ENCODE peak calls at places on chromosomes 12 and 14, in nine cellular contexts. E is activated CD8-positive, alpha-beta memory T cell treated with anti-CD3 and anti-CD28 coated beads for 48 hours; T is D721Med; R is activated T-helper 1 cell treated with anti-CD3 and anti-CD28 coated beads, Interleukin-12 subunit alpha, Interleukin-12 subunit beta, Interleukin-2, Interleukin-4 antibody, amounts not matched to agents 30 ng/mL and 10 ng/mL and 1 ng/mL, durations not matched to agents 14 hours and 24 hours and 36 hours; I is EL; M is progenitor cell of endocrine pancreas; P is D341Med; B is SK-N-DZ; F is activated T-cell treated with anti-CD3 and anti-CD28 coated beads for 24 hours. D is an unnamed sample.

GRCh38 chr14:105325303-105325702 is 10.8 kb downstream of the PACS2 start:
- DNase-seq in E (no peak), B (no peak), P (no peak), M (no peak), T (no peak), F (no peak), I (no peak), R (no peak), D (no peak)

GRCh38 chr12:121452356-121453021 is 52.6 kb downstream of the RNF34 start:
- DNase-seq in E (no peak), F (no peak), I (no peak), T (no peak), B (no peak), P (peak), M (no peak), R (no peak), D (no peak)

GRCh38 chr12:3173912-3174311 is 96.7 kb downstream of the TSPAN9 start:
- DNase-seq in B (no peak), M (no peak), P (no peak), F (no peak), R (no peak), T (no peak), E (no peak), I (no peak), D (no peak)

GRCh38 chr14:74242055-74243042 is 3.1 kb downstream of the VSX2 start:
- DNase-seq in R (no peak), T (no peak), B (no peak), P (no peak), I (no peak), F (no peak), M (no peak), E (no peak), D (no peak)

GRCh38 chr12:42332301-42332894 is 6.4 kb downstream of the PPHLN1 start:
- DNase-seq in I (peak), M (no peak), F (no peak), R (no peak), E (no peak), P (peak), B (peak), T (no peak), D (peak)

GRCh38 chr12:52293926-52294325 is 2.6 kb upstream of the KRT81 start:
- DNase-seq in P (no peak), M (no peak), F (no peak), E (no peak), B (no peak), T (no peak), R (no peak), I (no peak), D (no peak)

GRCh38 chr12:32298917-32299316 is 100.4 kb upstream of the FGD4 start:
- DNase-seq in F (no peak), T (no peak), E (no peak), R (no peak), M (no peak), P (no peak), B (no peak), I (no peak), D (no peak)

GRCh38 chr14:76133103-76133502 is 18.6 kb upstream of the GPATCH2L start:
- DNase-seq in I (peak), M (peak), R (no peak), B (no peak), E (no peak), T (no peak), F (no peak), P (no peak), D (no peak)

GRCh38 chr12:55780695-55781094 is 36.8 kb downstream of the SARNP start:
- DNase-seq in I (peak), M (no peak), T (no peak), B (no peak), F (no peak), E (no peak), P (no peak), R (no peak), D (no peak)

GRCh38 chr14:50835280-50835679 is 4.3 kb upstream of the NIN start:
- DNase-seq in R (peak), P (no peak), T (no peak), M (no peak), E (no peak), F (no peak), B (no peak), I (peak), D (no peak)

GRCh38 chr14:91614187-91614586 is 104.1 kb upstream of the PPP4R3A start:
- DNase-seq in P (no peak), I (no peak), M (no peak), F (no peak), R (no peak), B (no peak), E (no peak), T (no peak), D (no peak)

GRCh38 chr14:41167040-41167439 is 439.6 kb upstream of the LRFN5 start:
- DNase-seq in B (no peak), R (no peak), P (no peak), E (no peak), T (no peak), F (no peak), M (no peak), I (no peak), D (no peak)

GRCh38 chr14:102517412-102518062 is 8.0 kb upstream of the ANKRD9 start:
- DNase-seq in E (no peak), I (no peak), T (no peak), B (no peak), P (peak), F (no peak), R (no peak), M (no peak), D (peak)

GRCh38 chr12:75877588-75878381 is 153.8 kb downstream of the PHLDA1 start:
- DNase-seq in F (no peak), P (peak), I (no peak), T (no peak), E (no peak), R (no peak), B (peak), M (no peak), D (peak)

GRCh38 chr12:19048943-19049342 is 80.6 kb upstream of the PLEKHA5 start:
- DNase-seq in M (no peak), P (no peak), R (no peak), E (no peak), F (no peak), I (peak), T (no peak), B (no peak), D (no peak)

GRCh38 chr12:79433465-79434072 is 257.2 kb downstream of the PAWR start:
- DNase-seq in M (no peak), I (no peak), F (no peak), R (no peak), B (no peak), P (no peak), T (no peak), E (no peak), D (no peak)

GRCh38 chr14:104817930-104818713 is 17.2 kb downstream of the ZBTB42 start:
- DNase-seq in M (no peak), I (no peak), T (no peak), F (no peak), R (no peak), P (no peak), B (no peak), E (no peak), D (no peak)

GRCh38 chr12:49535921-49536525 is 2.8 kb upstream of the KCNH3 start:
- DNase-seq in T (no peak), E (no peak), M (no peak), R (no peak), F (no peak), B (no peak), P (no peak), I (peak), D (no peak)

GRCh38 chr12:110696283-110696682 is 7.4 kb upstream of the HVCN1 start:
- DNase-seq in F (no peak), M (no peak), B (no peak), E (no peak), P (no peak), R (no peak), T (no peak), I (no peak), D (no peak)

GRCh38 chr14:71563754-71564153 is 368.5 kb upstream of the RGS6 start:
- DNase-seq in R (no peak), E (no peak), F (no peak), M (no peak), B (no peak), T (no peak), I (no peak), P (no peak), D (no peak)

GRCh38 chr14:65790185-65790815 is 377.8 kb downstream of the FUT8 start:
- DNase-seq in I (no peak), P (no peak), E (no peak), F (no peak), B (peak), R (no peak), M (no peak), T (no peak), D (peak)

GRCh38 chr12:116980083-116980482 is 69.3 kb downstream of the FBXW8 start:
- DNase-seq in T (no peak), I (no peak), R (no peak), M (no peak), E (no peak), B (no peak), F (no peak), P (no peak), D (no peak)

GRCh38 chr12:56160160-56160763 is 2.1 kb downstream of the MYL6 start:
- DNase-seq in F (peak), B (no peak), P (no peak), T (no peak), E (peak), R (peak), M (no peak), I (peak), D (no peak)

GRCh38 chr12:130878193-130879185 is 6.6 kb downstream of the RAN start:
- DNase-seq in B (no peak), I (no peak), M (no peak), P (no peak), E (no peak), R (no peak), F (no peak), T (no peak), D (peak)

GRCh38 chr12:114860969-114861368 is 177.0 kb upstream of the TBX3 start:
- DNase-seq in M (no peak), B (no peak), E (no peak), R (no peak), F (no peak), I (no peak), T (no peak), P (no peak), D (no peak)

GRCh38 chr12:51847830-51848727 is at the start of gene FIGNL2:
- DNase-seq in F (no peak), E (no peak), I (no peak), T (no peak), R (no peak), P (peak), B (no peak), M (peak), D (no peak)

GRCh38 chr14:33210304-33210703 is 271.6 kb downstream of the NPAS3 start:
- DNase-seq in R (no peak), F (no peak), P (no peak), E (no peak), I (no peak), M (peak), T (no peak), B (no peak), D (no peak)

GRCh38 chr14:23930742-23931141 is 22.8 kb upstream of the DHRS4 start:
- DNase-seq in F (no peak), P (no peak), E (no peak), I (peak), T (no peak), B (no peak), R (no peak), M (no peak), D (no peak)

GRCh38 chr12:23008613-23009012 is 383.6 kb downstream of the ETNK1 start:
- DNase-seq in R (no peak), M (no peak), I (no peak), F (no peak), E (no peak), P (no peak), T (no peak), B (no peak), D (no peak)

GRCh38 chr14:69819607-69820006 is 22.6 kb upstream of the SLC10A1 start:
- DNase-seq in I (no peak), R (no peak), B (no peak), E (no peak), T (no peak), F (no peak), M (no peak), P (no peak), D (no peak)

GRCh38 chr12:52543985-52544888 is 8.7 kb downstream of the KRT71 start:
- DNase-seq in I (no peak), M (no peak), R (no peak), B (no peak), F (no peak), T (no peak), P (no peak), E (no peak), D (no peak)

GRCh38 chr12:8818526-8818925 is 3.9 kb upstream of the A2ML1 start:
- DNase-seq in F (no peak), T (no peak), P (no peak), B (no peak), R (no peak), E (no peak), I (no peak), M (no peak), D (no peak)

GRCh38 chr12:14693116-14693515 is 3.3 kb downstream of the GUCY2C start:
- DNase-seq in I (no peak), M (no peak), R (no peak), F (no peak), B (no peak), T (no peak), E (no peak), P (no peak), D (no peak)

GRCh38 chr12:1949771-1950470 is 31.5 kb upstream of the CACNA2D4 start:
- DNase-seq in F (no peak), I (no peak), T (no peak), R (no peak), B (no peak), M (no peak), E (no peak), P (no peak), D (no peak)